ENCODE peak calls at places on chromosomes 13 and 19, in nine cellular contexts. T is nephron progenitor cell; K is RWPE1; N is stimulated activated CD4-positive, alpha-beta T cell treated with anti-CD3 and anti-CD28 coated beads, Interleukin-1b, Interleukin-23, amount 100 ng/mL, for 24 hours; E is CD8-positive, alpha-beta memory T cell; O is lower leg skin; D is activated T-cell treated with anti-CD3 and anti-CD28 coated beads, Interleukin-2, amount 50 U/mL, for 4 hours; M is C1 segment of cervical spinal cord; Q is HT1080. P is an unnamed sample.

GRCh38 chr13:101416181-101417042 is at the start of gene NALCN:
- DNase-seq in T (peak; percentile 65), K (peak; percentile 28), N (no peak), E (no peak), O (no peak), D (no peak), M (peak; percentile 10), Q (peak; percentile 34), P (peak; percentile 77)

GRCh38 chr13:110719036-110719710 is 5.7 kb downstream of the ING1 start:
- DNase-seq in T (no peak), K (no peak), N (no peak), E (no peak), O (no peak), D (no peak), M (no peak), Q (no peak), P (no peak)

GRCh38 chr19:4567584-4568071 is 8.1 kb upstream of the SEMA6B start:
- DNase-seq in T (peak; percentile 84), K (no peak), N (peak; percentile 29), E (peak; percentile 35), O (no peak), D (peak; percentile 55), M (no peak), Q (peak; percentile 51), P (peak; percentile 4)

GRCh38 chr19:53982056-53982455 is 9.4 kb upstream of the CACNG6 start:
- DNase-seq in T (peak; percentile 47), K (no peak), N (no peak), E (no peak), O (no peak), D (no peak), M (no peak), Q (no peak), P (no peak)

GRCh38 chr19:17121736-17122293 is 46.2 kb downstream of the MYO9B start:
- DNase-seq in T (no peak), K (no peak), N (no peak), E (no peak), O (no peak), D (no peak), M (no peak), Q (no peak), P (no peak)

GRCh38 chr13:105311094-105311493 is 1224.4 kb downstream of the EFNB2 start:
- DNase-seq in T (no peak), K (no peak), N (no peak), E (no peak), O (no peak), D (no peak), M (no peak), Q (no peak), P (no peak)

GRCh38 chr13:112032186-112032835 is 34.6 kb upstream of the SOX1 start:
- DNase-seq in T (no peak), K (peak; percentile 82), N (no peak), E (no peak), O (no peak), D (no peak), M (no peak), Q (peak; percentile 24), P (no peak)

GRCh38 chr13:28493740-28494536 is 990 bp downstream of the FLT1 start:
- DNase-seq in T (peak; percentile 56), K (no peak), N (no peak), E (no peak), O (no peak), D (no peak), M (no peak), Q (no peak), P (no peak)

GRCh38 chr13:99374994-99375805 is 68.0 kb upstream of the GPR183 start:
- DNase-seq in T (no peak), K (no peak), N (no peak), E (peak; percentile 37), O (peak; percentile 84), D (no peak), M (no peak), Q (no peak), P (no peak)

GRCh38 chr19:17109962-17110598 is 34.5 kb downstream of the MYO9B start:
- DNase-seq in T (no peak), K (no peak), N (no peak), E (no peak), O (peak; percentile 94), D (no peak), M (no peak), Q (no peak), P (peak; percentile 44)

GRCh38 chr13:19604306-19604705 is 29.2 kb upstream of the MPHOSPH8 start:
- DNase-seq in T (no peak), K (no peak), N (no peak), E (no peak), O (no peak), D (no peak), M (no peak), Q (no peak), P (no peak)

GRCh38 chr13:27967203-27967735 is 1.8 kb downstream of the CDX2 start:
- DNase-seq in T (no peak), K (no peak), N (no peak), E (no peak), O (peak; percentile 68), D (no peak), M (no peak), Q (no peak), P (no peak)

GRCh38 chr13:109971745-109972090 is 185.3 kb upstream of the IRS2 start:
- DNase-seq in T (no peak), K (peak; percentile 17), N (no peak), E (no peak), O (no peak), D (no peak), M (no peak), Q (no peak), P (no peak)

GRCh38 chr19:28915737-28916460 is 297.1 kb downstream of the UQCRFS1 start:
- DNase-seq in T (no peak), K (no peak), N (no peak), E (no peak), O (no peak), D (no peak), M (no peak), Q (no peak), P (no peak)

GRCh38 chr19:49106648-49107135 is 7.5 kb upstream of the LIN7B start:
- DNase-seq in T (peak; percentile 73), K (no peak), N (no peak), E (peak; percentile 50), O (no peak), D (peak; percentile 63), M (no peak), Q (peak; percentile 39), P (peak; percentile 65)

GRCh38 chr19:58585442-58586130 is 12.5 kb upstream of the MZF1 start:
- DNase-seq in T (no peak), K (no peak), N (no peak), E (no peak), O (no peak), D (no peak), M (no peak), Q (no peak), P (no peak)

GRCh38 chr19:16637535-16637934 is 9.5 kb upstream of the MED26 start:
- DNase-seq in T (no peak), K (no peak), N (no peak), E (no peak), O (no peak), D (no peak), M (no peak), Q (no peak), P (no peak)

GRCh38 chr13:97432232-97432916 is 1.6 kb upstream of the RAP2A start:
- DNase-seq in T (no peak), K (no peak), N (no peak), E (no peak), O (no peak), D (no peak), M (no peak), Q (no peak), P (no peak)

GRCh38 chr19:18775586-18776287 is 15.4 kb downstream of the COMP start:
- DNase-seq in T (no peak), K (peak; percentile 52), N (no peak), E (no peak), O (no peak), D (no peak), M (no peak), Q (peak; percentile 64), P (no peak)

GRCh38 chr13:111337206-111337605 is 16.8 kb downstream of the TEX29 start:
- DNase-seq in T (no peak), K (peak; percentile 52), N (no peak), E (no peak), O (peak; percentile 29), D (no peak), M (no peak), Q (peak; percentile 90), P (no peak)

GRCh38 chr13:51396352-51396751 is 56.5 kb downstream of the INTS6 start:
- DNase-seq in T (no peak), K (no peak), N (no peak), E (no peak), O (no peak), D (no peak), M (no peak), Q (no peak), P (no peak)

GRCh38 chr19:31818740-31819228 is 469.5 kb upstream of the TSHZ3 start:
- DNase-seq in T (no peak), K (no peak), N (no peak), E (no peak), O (no peak), D (no peak), M (no peak), Q (no peak), P (no peak)

GRCh38 chr13:32503727-32504126 is 34.9 kb downstream of the N4BP2L2 start:
- DNase-seq in T (no peak), K (no peak), N (no peak), E (no peak), O (no peak), D (no peak), M (no peak), Q (no peak), P (no peak)

GRCh38 chr19:35710784-35711723 is 6.7 kb downstream of the ZBTB32 start:
- DNase-seq in T (no peak), K (no peak), N (peak; percentile 35), E (no peak), O (no peak), D (peak; percentile 50), M (no peak), Q (no peak), P (no peak)

GRCh38 chr19:34495416-34495815 is 13.9 kb downstream of the WTIP start:
- DNase-seq in T (no peak), K (no peak), N (no peak), E (no peak), O (no peak), D (no peak), M (no peak), Q (no peak), P (no peak)

GRCh38 chr13:76729690-76730089 is 156.5 kb downstream of the KCTD12 start:
- DNase-seq in T (no peak), K (no peak), N (no peak), E (no peak), O (no peak), D (no peak), M (no peak), Q (no peak), P (no peak)

GRCh38 chr13:112984954-112985802 is 16.2 kb downstream of the MCF2L start:
- DNase-seq in T (no peak), K (no peak), N (no peak), E (no peak), O (no peak), D (no peak), M (no peak), Q (no peak), P (no peak)

GRCh38 chr19:1968279-1969175 is 27.6 kb downstream of the CSNK1G2 start:
- DNase-seq in T (no peak), K (no peak), N (no peak), E (no peak), O (no peak), D (no peak), M (no peak), Q (no peak), P (no peak)